ENCODE peak calls at places on chromosomes 11 and 22, in four cellular contexts. L, V, X and B are unnamed samples.

GRCh38 chr22:44309647-44310046 is 3.1 kb downstream of the SHISAL1 start:
- DNase-seq in X (no peak), V (no peak), L (no peak), B (no peak)

GRCh38 chr11:87290304-87290922 is 252.7 kb downstream of the TMEM135 start:
- DNase-seq in V (no peak), X (peak; percentile 71), L (no peak), B (no peak)

GRCh38 chr11:35420371-35420770 is 1.0 kb upstream of the SLC1A2 start:
- DNase-seq in L (no peak), X (no peak), V (no peak), B (peak; percentile 19)

GRCh38 chr11:20364412-20364792 is 888 bp downstream of the HTATIP2 start:
- DNase-seq in X (no peak), L (no peak), V (no peak), B (peak; percentile 54)

GRCh38 chr11:128940603-128941002 is 2.1 kb downstream of the TP53AIP1 start:
- DNase-seq in X (no peak), V (no peak), L (no peak), B (no peak)

GRCh38 chr22:29313126-29314071 is 2.1 kb downstream of the RASL10A start:
- DNase-seq in V (peak; percentile 60), L (peak; percentile 37), X (peak; percentile 47), B (no peak)

GRCh38 chr11:50412832-50413231 is 380.2 kb downstream of the OR4C45 start:
- DNase-seq in V (no peak), L (no peak), X (no peak), B (no peak)

GRCh38 chr11:91164452-91164822 is 941.6 kb upstream of the CHORDC1 start:
- DNase-seq in L (no peak), X (no peak), V (no peak), B (no peak)

GRCh38 chr22:31951201-31952093 is 7.1 kb downstream of the YWHAH start:
- DNase-seq in X (no peak), L (no peak), V (peak; percentile 31), B (no peak)

GRCh38 chr11:16881074-16881709 is 133.0 kb downstream of the PLEKHA7 start:
- DNase-seq in L (peak; percentile 6), V (no peak), X (no peak), B (peak; percentile 12)

GRCh38 chr22:36180038-36180880 is 19.7 kb upstream of the APOL3 start:
- DNase-seq in L (peak; percentile 46), V (peak; percentile 91), X (peak; percentile 78), B (peak; percentile 64)

GRCh38 chr22:28019360-28019759 is 100.3 kb upstream of the PITPNB start:
- DNase-seq in V (peak; percentile 20), L (no peak), X (no peak), B (no peak)

GRCh38 chr11:10139081-10139480 is 154.9 kb downstream of the SBF2 start:
- DNase-seq in V (no peak), L (no peak), X (no peak), B (no peak)